ENCODE peak calls at places on chromosomes 4 and X, in five cellular contexts. One of them, this sample, is unnamed.

GRCh38 chrX:8653956-8654355 is 78.0 kb downstream of the ANOS1 start:
- DNase-seq in lower lobe of right lung: no peak
- DNase-seq in neural progenitor cell: no peak
- DNase-seq in NCI-H1436: no peak
- DNase-seq in activated T-cell treated with anti-CD3 and anti-CD28 coated beads for 24 hours: no peak
- DNase-seq in this sample: no peak

GRCh38 chr4:30828290-30828926 is 108.2 kb downstream of the PCDH7 start:
- DNase-seq in NCI-H1436: no peak
- DNase-seq in neural progenitor cell: no peak
- DNase-seq in lower lobe of right lung: no peak
- DNase-seq in activated T-cell treated with anti-CD3 and anti-CD28 coated beads for 24 hours: no peak
- DNase-seq in this sample: no peak

GRCh38 chr4:36010531-36010930 is 233.8 kb downstream of the ARAP2 start:
- DNase-seq in NCI-H1436: no peak
- DNase-seq in neural progenitor cell: no peak
- DNase-seq in activated T-cell treated with anti-CD3 and anti-CD28 coated beads for 24 hours: no peak
- DNase-seq in lower lobe of right lung: no peak
- DNase-seq in this sample: no peak

GRCh38 chr4:857461-857860 is 31.5 kb upstream of the CPLX1 start:
- DNase-seq in NCI-H1436: no peak
- DNase-seq in neural progenitor cell: no peak
- DNase-seq in lower lobe of right lung: peak
- DNase-seq in activated T-cell treated with anti-CD3 and anti-CD28 coated beads for 24 hours: no peak
- DNase-seq in this sample: no peak

GRCh38 chr4:122218762-122219161 is 66.6 kb downstream of the BLTP1 start:
- DNase-seq in NCI-H1436: no peak
- DNase-seq in lower lobe of right lung: no peak
- DNase-seq in neural progenitor cell: peak
- DNase-seq in activated T-cell treated with anti-CD3 and anti-CD28 coated beads for 24 hours: no peak
- DNase-seq in this sample: peak

GRCh38 chrX:49174723-49175122 is 3.0 kb downstream of the PLP2 start:
- DNase-seq in NCI-H1436: no peak
- DNase-seq in activated T-cell treated with anti-CD3 and anti-CD28 coated beads for 24 hours: no peak
- DNase-seq in neural progenitor cell: no peak
- DNase-seq in lower lobe of right lung: no peak
- DNase-seq in this sample: no peak

GRCh38 chrX:1274786-1275185 is 6.2 kb downstream of the CSF2RA start:
- DNase-seq in NCI-H1436: no peak
- DNase-seq in lower lobe of right lung: no peak
- DNase-seq in activated T-cell treated with anti-CD3 and anti-CD28 coated beads for 24 hours: no peak
- DNase-seq in neural progenitor cell: no peak
- DNase-seq in this sample: no peak

GRCh38 chr4:87240341-87240740 is 19.9 kb upstream of the KLHL8 start:
- DNase-seq in neural progenitor cell: no peak
- DNase-seq in activated T-cell treated with anti-CD3 and anti-CD28 coated beads for 24 hours: no peak
- DNase-seq in NCI-H1436: no peak
- DNase-seq in lower lobe of right lung: no peak
- DNase-seq in this sample: peak

GRCh38 chr4:188719794-188720193 is 580.6 kb downstream of the TRIML1 start:
- DNase-seq in activated T-cell treated with anti-CD3 and anti-CD28 coated beads for 24 hours: no peak
- DNase-seq in neural progenitor cell: no peak
- DNase-seq in lower lobe of right lung: no peak
- DNase-seq in NCI-H1436: no peak
- DNase-seq in this sample: no peak

GRCh38 chr4:75726577-75726976 is 2.2 kb downstream of the USO1 start:
- DNase-seq in activated T-cell treated with anti-CD3 and anti-CD28 coated beads for 24 hours: no peak
- DNase-seq in neural progenitor cell: no peak
- DNase-seq in NCI-H1436: no peak
- DNase-seq in lower lobe of right lung: no peak
- DNase-seq in this sample: no peak

GRCh38 chrX:13092455-13092941 is 48.1 kb upstream of the FAM9C start:
- DNase-seq in neural progenitor cell: no peak
- DNase-seq in lower lobe of right lung: peak
- DNase-seq in activated T-cell treated with anti-CD3 and anti-CD28 coated beads for 24 hours: peak
- DNase-seq in NCI-H1436: no peak
- DNase-seq in this sample: no peak

GRCh38 chr4:73104695-73105094 is 35.2 kb upstream of the COX18 start:
- DNase-seq in NCI-H1436: no peak
- DNase-seq in neural progenitor cell: no peak
- DNase-seq in lower lobe of right lung: no peak
- DNase-seq in activated T-cell treated with anti-CD3 and anti-CD28 coated beads for 24 hours: no peak
- DNase-seq in this sample: no peak

GRCh38 chrX:31590581-31591113 is 518.8 kb upstream of the FTHL17 start:
- DNase-seq in neural progenitor cell: no peak
- DNase-seq in lower lobe of right lung: no peak
- DNase-seq in NCI-H1436: no peak
- DNase-seq in activated T-cell treated with anti-CD3 and anti-CD28 coated beads for 24 hours: no peak
- DNase-seq in this sample: no peak

GRCh38 chrX:103565752-103566151 is 19.6 kb upstream of the TCEAL4 start:
- DNase-seq in neural progenitor cell: no peak
- DNase-seq in lower lobe of right lung: no peak
- DNase-seq in NCI-H1436: no peak
- DNase-seq in activated T-cell treated with anti-CD3 and anti-CD28 coated beads for 24 hours: no peak
- DNase-seq in this sample: no peak

This sample was measured in NCI-H526.